ENCODE peak calls at places on chromosomes 5 and 9, in five cellular contexts. One of them, this sample, is unnamed.
A peak's percentile ranks its signal among the peaks of the same experiment; 100 is the strongest.

GRCh38 chr5:1430121-1430795 is 15.0 kb downstream of the SLC6A3 start:
- DNase-seq in right cardiac atrium: no peak
- DNase-seq in upper lobe of right lung: peak; percentile 50
- DNase-seq in tibial nerve: no peak
- DNase-seq in sigmoid colon: peak; percentile 48
- DNase-seq in this sample: no peak

GRCh38 chr9:106419737-106420136 is 443.2 kb upstream of the ZNF462 start:
- DNase-seq in right cardiac atrium: no peak
- DNase-seq in upper lobe of right lung: no peak
- DNase-seq in tibial nerve: no peak
- DNase-seq in sigmoid colon: no peak
- DNase-seq in this sample: no peak

GRCh38 chr5:163943546-163943945 is 438.1 kb downstream of the MAT2B start:
- DNase-seq in right cardiac atrium: no peak
- DNase-seq in upper lobe of right lung: no peak
- DNase-seq in tibial nerve: no peak
- DNase-seq in sigmoid colon: no peak
- DNase-seq in this sample: no peak

GRCh38 chr9:129239946-129240490 is 62.0 kb upstream of the IER5L start:
- DNase-seq in right cardiac atrium: no peak
- DNase-seq in upper lobe of right lung: peak; percentile 42
- DNase-seq in tibial nerve: no peak
- DNase-seq in sigmoid colon: no peak
- DNase-seq in this sample: peak; percentile 10

GRCh38 chr5:14034991-14035390 is 90.5 kb upstream of the DNAH5 start:
- DNase-seq in right cardiac atrium: no peak
- DNase-seq in upper lobe of right lung: no peak
- DNase-seq in tibial nerve: no peak
- DNase-seq in sigmoid colon: no peak
- DNase-seq in this sample: no peak

GRCh38 chr5:84286662-84287061 is 98.0 kb downstream of the EDIL3 start:
- DNase-seq in right cardiac atrium: no peak
- DNase-seq in upper lobe of right lung: no peak
- DNase-seq in tibial nerve: no peak
- DNase-seq in sigmoid colon: no peak
- DNase-seq in this sample: no peak

GRCh38 chr5:41763096-41763495 is 107.1 kb downstream of the OXCT1 start:
- DNase-seq in right cardiac atrium: no peak
- DNase-seq in upper lobe of right lung: no peak
- DNase-seq in tibial nerve: no peak
- DNase-seq in sigmoid colon: no peak
- DNase-seq in this sample: no peak

GRCh38 chr9:34985311-34985899 is 4.1 kb upstream of the DNAJB5 start:
- DNase-seq in right cardiac atrium: peak; percentile 55
- DNase-seq in upper lobe of right lung: no peak
- DNase-seq in tibial nerve: peak; percentile 73
- DNase-seq in sigmoid colon: no peak
- DNase-seq in this sample: peak; percentile 49

GRCh38 chr9:36584626-36585460 is 12.1 kb downstream of the MELK start:
- DNase-seq in right cardiac atrium: no peak
- DNase-seq in upper lobe of right lung: no peak
- DNase-seq in tibial nerve: no peak
- DNase-seq in sigmoid colon: no peak
- DNase-seq in this sample: no peak

GRCh38 chr5:5335115-5335514 is 87.4 kb upstream of the ICE1 start:
- DNase-seq in right cardiac atrium: no peak
- DNase-seq in upper lobe of right lung: no peak
- DNase-seq in tibial nerve: no peak
- DNase-seq in sigmoid colon: no peak
- DNase-seq in this sample: no peak

GRCh38 chr5:10578869-10579268 is 15.0 kb downstream of the ANKRD33B start:
- DNase-seq in right cardiac atrium: no peak
- DNase-seq in upper lobe of right lung: no peak
- DNase-seq in tibial nerve: no peak
- DNase-seq in sigmoid colon: no peak
- DNase-seq in this sample: no peak

GRCh38 chr9:72898360-72898759 is 54.5 kb downstream of the ALDH1A1 start:
- DNase-seq in right cardiac atrium: no peak
- DNase-seq in upper lobe of right lung: no peak
- DNase-seq in tibial nerve: no peak
- DNase-seq in sigmoid colon: no peak
- DNase-seq in this sample: no peak

GRCh38 chr5:142769251-142769792 is 855 bp upstream of the ARHGAP26 start:
- DNase-seq in right cardiac atrium: no peak
- DNase-seq in upper lobe of right lung: no peak
- DNase-seq in tibial nerve: no peak
- DNase-seq in sigmoid colon: no peak
- DNase-seq in this sample: no peak

GRCh38 chr5:137078171-137078665 is 420.9 kb downstream of the SPOCK1 start:
- DNase-seq in right cardiac atrium: no peak
- DNase-seq in upper lobe of right lung: no peak
- DNase-seq in tibial nerve: no peak
- DNase-seq in sigmoid colon: no peak
- DNase-seq in this sample: no peak

GRCh38 chr5:110258460-110258859 is 468.0 kb downstream of the TMEM232 start:
- DNase-seq in right cardiac atrium: no peak
- DNase-seq in upper lobe of right lung: peak; percentile 41
- DNase-seq in tibial nerve: no peak
- DNase-seq in sigmoid colon: peak; percentile 68
- DNase-seq in this sample: no peak

GRCh38 chr5:172583931-172584511 is 57.0 kb upstream of the NEURL1B start:
- DNase-seq in right cardiac atrium: peak; percentile 67
- DNase-seq in upper lobe of right lung: no peak
- DNase-seq in tibial nerve: no peak
- DNase-seq in sigmoid colon: peak; percentile 81
- DNase-seq in this sample: no peak

GRCh38 chr5:43369651-43370050 is 42.5 kb downstream of the CCL28 start:
- DNase-seq in right cardiac atrium: no peak
- DNase-seq in upper lobe of right lung: no peak
- DNase-seq in tibial nerve: no peak
- DNase-seq in sigmoid colon: no peak
- DNase-seq in this sample: no peak

GRCh38 chr9:126412945-126413344 is 86.3 kb downstream of the MVB12B start:
- DNase-seq in right cardiac atrium: no peak
- DNase-seq in upper lobe of right lung: no peak
- DNase-seq in tibial nerve: no peak
- DNase-seq in sigmoid colon: no peak
- DNase-seq in this sample: no peak

GRCh38 chr5:102975040-102975439 is 144.9 kb downstream of the GIN1 start:
- DNase-seq in right cardiac atrium: no peak
- DNase-seq in upper lobe of right lung: no peak
- DNase-seq in tibial nerve: no peak
- DNase-seq in sigmoid colon: no peak
- DNase-seq in this sample: no peak

GRCh38 chr9:105114318-105114717 is 130.1 kb upstream of the SLC44A1 start:
- DNase-seq in right cardiac atrium: no peak
- DNase-seq in upper lobe of right lung: no peak
- DNase-seq in tibial nerve: no peak
- DNase-seq in sigmoid colon: no peak
- DNase-seq in this sample: no peak

GRCh38 chr5:94422819-94423218 is 195.6 kb downstream of the KIAA0825 start:
- DNase-seq in right cardiac atrium: no peak
- DNase-seq in upper lobe of right lung: no peak
- DNase-seq in tibial nerve: no peak
- DNase-seq in sigmoid colon: no peak
- DNase-seq in this sample: no peak

GRCh38 chr5:111697215-111697614 is 59.8 kb downstream of the NREP start:
- DNase-seq in right cardiac atrium: no peak
- DNase-seq in upper lobe of right lung: no peak
- DNase-seq in tibial nerve: peak; percentile 21
- DNase-seq in sigmoid colon: no peak
- DNase-seq in this sample: no peak

GRCh38 chr5:38382898-38383297 is 124.5 kb downstream of the EGFLAM start:
- DNase-seq in right cardiac atrium: peak; percentile 44
- DNase-seq in upper lobe of right lung: peak; percentile 70
- DNase-seq in tibial nerve: peak; percentile 78
- DNase-seq in sigmoid colon: peak; percentile 71
- DNase-seq in this sample: peak; percentile 78

GRCh38 chr5:58491216-58491892 is at the start of gene GAPT:
- DNase-seq in right cardiac atrium: no peak
- DNase-seq in upper lobe of right lung: no peak
- DNase-seq in tibial nerve: no peak
- DNase-seq in sigmoid colon: no peak
- DNase-seq in this sample: no peak

GRCh38 chr9:95864852-95865580 is 10.5 kb upstream of the ERCC6L2 start:
- DNase-seq in right cardiac atrium: no peak
- DNase-seq in upper lobe of right lung: no peak
- DNase-seq in tibial nerve: no peak
- DNase-seq in sigmoid colon: no peak
- DNase-seq in this sample: no peak

GRCh38 chr9:90393355-90394152 is 249.1 kb downstream of the DIRAS2 start:
- DNase-seq in right cardiac atrium: no peak
- DNase-seq in upper lobe of right lung: no peak
- DNase-seq in tibial nerve: no peak
- DNase-seq in sigmoid colon: no peak
- DNase-seq in this sample: no peak

GRCh38 chr9:135602789-135603481 is 36.4 kb downstream of the GLT6D1 start:
- DNase-seq in right cardiac atrium: no peak
- DNase-seq in upper lobe of right lung: peak; percentile 73
- DNase-seq in tibial nerve: peak; percentile 11
- DNase-seq in sigmoid colon: peak; percentile 58
- DNase-seq in this sample: no peak

GRCh38 chr9:84669293-84670105 is at the start of gene NTRK2:
- DNase-seq in right cardiac atrium: peak; percentile 64
- DNase-seq in upper lobe of right lung: no peak
- DNase-seq in tibial nerve: peak; percentile 19
- DNase-seq in sigmoid colon: no peak
- DNase-seq in this sample: peak; percentile 73

GRCh38 chr9:6876195-6876594 is 118.4 kb downstream of the KDM4C start:
- DNase-seq in right cardiac atrium: no peak
- DNase-seq in upper lobe of right lung: no peak
- DNase-seq in tibial nerve: no peak
- DNase-seq in sigmoid colon: no peak
- DNase-seq in this sample: no peak

GRCh38 chr9:86807577-86807976 is 139.7 kb downstream of the GAS1 start:
- DNase-seq in right cardiac atrium: peak; percentile 29
- DNase-seq in upper lobe of right lung: no peak
- DNase-seq in tibial nerve: peak; percentile 16
- DNase-seq in sigmoid colon: peak; percentile 73
- DNase-seq in this sample: no peak

GRCh38 chr5:56356121-56356875 is 123.2 kb upstream of the ANKRD55 start:
- DNase-seq in right cardiac atrium: no peak
- DNase-seq in upper lobe of right lung: no peak
- DNase-seq in tibial nerve: no peak
- DNase-seq in sigmoid colon: no peak
- DNase-seq in this sample: no peak

GRCh38 chr9:88781500-88782391 is 209.5 kb upstream of the S1PR3 start:
- DNase-seq in right cardiac atrium: peak; percentile 73
- DNase-seq in upper lobe of right lung: no peak
- DNase-seq in tibial nerve: no peak
- DNase-seq in sigmoid colon: no peak
- DNase-seq in this sample: peak; percentile 31

GRCh38 chr5:128036961-128037360 is 46.6 kb upstream of the SLC12A2 start:
- DNase-seq in right cardiac atrium: no peak
- DNase-seq in upper lobe of right lung: no peak
- DNase-seq in tibial nerve: no peak
- DNase-seq in sigmoid colon: no peak
- DNase-seq in this sample: no peak

GRCh38 chr5:113331201-113331551 is 103.6 kb downstream of the TSSK1B start:
- DNase-seq in right cardiac atrium: no peak
- DNase-seq in upper lobe of right lung: no peak
- DNase-seq in tibial nerve: no peak
- DNase-seq in sigmoid colon: no peak
- DNase-seq in this sample: no peak

GRCh38 chr5:87300744-87301143 is 33.1 kb downstream of the RASA1 start:
- DNase-seq in right cardiac atrium: no peak
- DNase-seq in upper lobe of right lung: no peak
- DNase-seq in tibial nerve: no peak
- DNase-seq in sigmoid colon: no peak
- DNase-seq in this sample: no peak

DNA sequence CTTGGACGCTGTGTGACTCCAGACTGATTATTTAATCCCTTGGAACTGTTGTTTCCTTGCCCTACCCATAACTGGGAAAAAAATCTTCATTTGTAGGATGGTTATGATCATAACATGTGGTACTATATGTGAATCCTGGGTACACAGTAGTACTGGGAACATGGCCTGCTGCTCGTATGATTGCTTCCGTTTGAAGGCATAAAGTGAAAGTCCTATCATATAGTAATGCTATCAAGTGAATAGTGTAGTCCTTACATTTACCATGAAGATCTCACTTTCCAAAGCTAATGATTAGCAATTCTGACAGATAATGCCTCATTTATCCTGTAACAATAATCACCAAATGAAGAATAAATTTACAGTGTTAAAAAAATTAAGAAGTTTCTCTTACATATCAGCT is 53.2 kb downstream of the MEF2C start:
- DNase-seq in right cardiac atrium: no peak
- DNase-seq in upper lobe of right lung: no peak
- DNase-seq in tibial nerve: no peak
- DNase-seq in sigmoid colon: no peak
- DNase-seq in this sample: no peak
- H3K4me1 ChIP-seq in right cardiac atrium: peaks cover 7% of the 10 kb centered on the region
- H3K4me1 ChIP-seq in upper lobe of right lung: peaks cover 43% of the 10 kb centered on the region
- H3K4me1 ChIP-seq in tibial nerve: peaks cover 15% of the 10 kb centered on the region
- H3K4me1 ChIP-seq in sigmoid colon: peaks cover 57% of the 10 kb centered on the region
- H3K4me1 ChIP-seq in this sample: no peaks in the 10 kb centered on the region

GRCh38 chr5:151063590-151063989 is 17.2 kb downstream of the TNIP1 start:
- DNase-seq in right cardiac atrium: no peak
- DNase-seq in upper lobe of right lung: no peak
- DNase-seq in tibial nerve: no peak
- DNase-seq in sigmoid colon: no peak
- DNase-seq in this sample: no peak

GRCh38 chr5:151063136-151063544 is 17.7 kb downstream of the TNIP1 start:
- DNase-seq in right cardiac atrium: no peak
- DNase-seq in upper lobe of right lung: no peak
- DNase-seq in tibial nerve: peak; percentile 50
- DNase-seq in sigmoid colon: no peak
- DNase-seq in this sample: peak; percentile 63

GRCh38 chr5:151065609-151066008 is 15.2 kb downstream of the TNIP1 start:
- DNase-seq in right cardiac atrium: no peak
- DNase-seq in upper lobe of right lung: no peak
- DNase-seq in tibial nerve: no peak
- DNase-seq in sigmoid colon: no peak
- DNase-seq in this sample: no peak

GRCh38 chr5:151066920-151067319 is 13.9 kb downstream of the TNIP1 start:
- DNase-seq in right cardiac atrium: no peak
- DNase-seq in upper lobe of right lung: no peak
- DNase-seq in tibial nerve: no peak
- DNase-seq in sigmoid colon: no peak
- DNase-seq in this sample: no peak

GRCh38 chr5:151064916-151065499 is 15.8 kb downstream of the TNIP1 start:
- DNase-seq in right cardiac atrium: no peak
- DNase-seq in upper lobe of right lung: no peak
- DNase-seq in tibial nerve: no peak
- DNase-seq in sigmoid colon: no peak
- DNase-seq in this sample: no peak
- H3K4me1 ChIP-seq in right cardiac atrium: peaks cover 55% of the 10 kb centered on the region
- H3K4me1 ChIP-seq in upper lobe of right lung: peaks cover 67% of the 10 kb centered on the region
- H3K4me1 ChIP-seq in tibial nerve: peaks cover 64% of the 10 kb centered on the region
- H3K4me1 ChIP-seq in sigmoid colon: peaks cover 67% of the 10 kb centered on the region
- H3K4me1 ChIP-seq in this sample: peaks cover 52% of the 10 kb centered on the region

GRCh38 chr9:13911473-13911872 is 402.5 kb downstream of the NFIB start:
- DNase-seq in right cardiac atrium: no peak
- DNase-seq in upper lobe of right lung: no peak
- DNase-seq in tibial nerve: no peak
- DNase-seq in sigmoid colon: no peak
- DNase-seq in this sample: no peak
- H3K4me1 ChIP-seq in right cardiac atrium: no peaks in the 10 kb centered on the region
- H3K4me1 ChIP-seq in upper lobe of right lung: no peaks in the 10 kb centered on the region
- H3K4me1 ChIP-seq in tibial nerve: no peaks in the 10 kb centered on the region
- H3K4me1 ChIP-seq in sigmoid colon: no peaks in the 10 kb centered on the region
- H3K4me1 ChIP-seq in this sample: no peaks in the 10 kb centered on the region

GRCh38 chr5:144566747-144567415 is 396.2 kb downstream of the KCTD16 start:
- DNase-seq in right cardiac atrium: no peak
- DNase-seq in upper lobe of right lung: no peak
- DNase-seq in tibial nerve: no peak
- DNase-seq in sigmoid colon: no peak
- DNase-seq in this sample: no peak
- H3K4me1 ChIP-seq in right cardiac atrium: no peaks in the 10 kb centered on the region
- H3K4me1 ChIP-seq in upper lobe of right lung: no peaks in the 10 kb centered on the region
- H3K4me1 ChIP-seq in tibial nerve: no peaks in the 10 kb centered on the region
- H3K4me1 ChIP-seq in sigmoid colon: no peaks in the 10 kb centered on the region
- H3K4me1 ChIP-seq in this sample: no peaks in the 10 kb centered on the region

This sample was measured in tibial artery.